ENCODE peak calls at places on chromosome 19, in six cellular contexts. S, P, Z, K, B and Y are unnamed samples.

GRCh38 chr19:52716578-52716977 is 18.3 kb downstream of the ZNF611 start:
- DNase-seq in P (no peak), S (no peak), Z (no peak), K (no peak), B (no peak), Y (no peak)

GRCh38 chr19:3346677-3347353 is 19.6 kb upstream of the NFIC start:
- DNase-seq in B (no peak), Z (peak; percentile 79), S (peak; percentile 89), K (peak; percentile 81), P (no peak), Y (peak; percentile 81)

GRCh38 chr19:51927859-51928258 is 587 bp downstream of the ZNF613 start:
- DNase-seq in K (no peak), P (no peak), S (no peak), B (no peak), Z (no peak), Y (no peak)

GRCh38 chr19:54299126-54299498 is 13.9 kb downstream of the LILRA5 start:
- DNase-seq in S (no peak), K (no peak), Z (no peak), B (no peak), P (no peak), Y (no peak)

GRCh38 chr19:39498262-39499081 is at the start of gene DLL3:
- DNase-seq in Z (no peak), K (no peak), B (peak; percentile 66), P (peak; percentile 22), S (no peak), Y (no peak)

GRCh38 chr19:4737955-4738580 is 14.4 kb upstream of the DPP9 start:
- DNase-seq in K (no peak), P (no peak), S (no peak), Z (no peak), B (no peak), Y (no peak)

GRCh38 chr19:49949735-49950589 is 11.0 kb downstream of the SIGLEC11 start:
- DNase-seq in S (no peak), B (no peak), K (no peak), P (no peak), Z (no peak), Y (no peak)

GRCh38 chr19:11481777-11482383 is 1.0 kb upstream of the ELAVL3 start:
- DNase-seq in P (peak; percentile 84), B (peak; percentile 93), Z (peak; percentile 67), K (peak; percentile 45), S (peak; percentile 60), Y (peak; percentile 76)

GRCh38 chr19:50702158-50702869 is 17.3 kb downstream of the SHANK1 start:
- DNase-seq in S (no peak), K (no peak), B (no peak), Z (no peak), P (no peak), Y (peak; percentile 24)

GRCh38 chr19:56076413-56076998 is 44.6 kb downstream of the ZNF787 start:
- DNase-seq in P (peak; percentile 64), B (peak; percentile 61), S (no peak), K (no peak), Z (no peak), Y (no peak)

GRCh38 chr19:19033426-19034203 is at the start of the genes ARMC6 and SUGP2:
- DNase-seq in S (peak; percentile 91), K (peak; percentile 73), P (peak; percentile 93), Z (peak; percentile 84), B (peak; percentile 94), Y (peak; percentile 87)

GRCh38 chr19:49224856-49225255 is 67.3 kb downstream of the TRPM4 start:
- DNase-seq in P (peak; percentile 78), B (peak; percentile 72), K (no peak), Z (peak; percentile 32), S (peak; percentile 56), Y (no peak)

GRCh38 chr19:3506384-3507340 is 551 bp downstream of the FZR1 start:
- DNase-seq in P (peak; percentile 43), K (peak; percentile 54), S (peak; percentile 69), B (peak; percentile 26), Z (peak; percentile 42), Y (peak; percentile 71)

GRCh38 chr19:3658823-3659745 is 32.5 kb upstream of the CACTIN start:
- DNase-seq in K (no peak), P (no peak), Z (no peak), S (peak; percentile 80), B (no peak), Y (no peak)

GRCh38 chr19:19399733-19400438 is 5.6 kb upstream of the GATAD2A start:
- DNase-seq in B (no peak), P (no peak), S (no peak), Z (no peak), K (no peak), Y (no peak)

DNA sequence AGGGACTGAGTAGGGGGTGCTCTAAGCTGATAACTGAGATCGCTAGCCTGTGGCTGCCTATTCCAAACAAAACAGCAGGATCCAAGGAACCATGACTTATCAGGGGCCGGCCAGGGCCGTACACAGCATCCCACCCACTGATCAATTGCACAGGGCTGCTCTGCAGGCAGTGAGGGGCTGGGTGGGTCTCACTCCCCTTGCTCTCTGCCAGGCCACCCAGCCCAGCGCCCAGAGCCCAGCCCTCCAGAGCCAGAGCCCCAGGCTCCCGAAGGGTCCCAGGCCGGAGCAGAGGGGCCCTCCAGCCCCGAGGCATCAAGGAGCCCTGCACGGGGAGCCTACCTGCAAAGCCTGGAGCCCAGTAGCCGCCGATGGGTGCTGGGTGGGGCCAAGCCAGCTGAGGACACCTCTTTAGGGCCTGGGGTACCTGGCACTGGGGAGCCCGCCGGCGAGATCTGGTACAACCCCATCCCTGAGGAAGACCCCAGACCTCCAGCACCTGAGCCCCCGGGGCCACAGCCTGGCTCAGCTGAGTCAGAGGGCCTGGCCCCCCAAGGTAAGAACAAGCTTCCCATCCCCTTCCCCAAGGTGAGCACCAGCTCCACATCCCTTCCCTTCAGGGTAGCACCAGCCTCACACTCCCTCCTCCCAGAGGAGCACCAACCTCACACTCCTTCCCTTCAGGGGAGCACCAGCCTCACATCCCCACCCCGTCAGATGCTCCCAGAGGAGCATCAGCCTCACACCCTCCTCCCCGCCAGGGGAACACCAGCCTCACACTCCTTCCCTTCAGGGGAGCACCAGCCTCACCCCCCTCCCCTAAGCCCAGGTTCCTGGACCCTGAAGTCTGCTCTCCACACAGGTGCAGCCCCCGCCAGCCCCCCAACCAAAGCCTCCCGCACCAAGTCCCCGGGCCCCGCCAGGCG is 1.9 kb downstream of the SYDE1 start:
- DNase-seq in K (no peak), S (no peak), P (no peak), Z (no peak), B (no peak), Y (no peak)
- H3K27ac ChIP-seq in K (peak overlapping the region; percentile 95), S (no peak overlapping the region), P (no peak overlapping the region), Z (peak overlapping the region; percentile 97), B (no peak overlapping the region), Y (no peak overlapping the region)

GRCh38 chr19:44737238-44738160 is 11.0 kb upstream of the BCL3 start:
- DNase-seq in K (no peak), B (no peak), S (peak; percentile 82), P (no peak), Z (no peak), Y (no peak)
- H3K4me1 ChIP-seq in K (peaks cover 5% of the 10 kb centered on the region), B (peaks cover 21% of the 10 kb centered on the region), S (peaks cover 65% of the 10 kb centered on the region), P (no peaks in the 10 kb centered on the region), Z (peaks cover 31% of the 10 kb centered on the region), Y (peaks cover 20% of the 10 kb centered on the region)

GRCh38 chr19:38385804-38386257 is 2.0 kb downstream of the GGN start:
- DNase-seq in K (no peak), B (no peak), S (no peak), Z (no peak), P (no peak), Y (no peak)

GRCh38 chr19:38386300-38386967 is 1.4 kb downstream of the GGN start:
- DNase-seq in Z (no peak), P (no peak), S (no peak), K (no peak), B (no peak), Y (peak; percentile 69)

GRCh38 chr19:38387550-38388309 is at the start of gene GGN:
- DNase-seq in P (peak; percentile 96), S (peak; percentile 76), K (peak; percentile 84), B (peak; percentile 92), Z (peak; percentile 74), Y (peak; percentile 78)

GRCh38 chr19:38388310-38389100 is at the start of gene SPRED3:
- DNase-seq in Z (no peak), P (peak; percentile 73), S (no peak), B (no peak), K (no peak), Y (peak; percentile 62)

GRCh38 chr19:38386968-38387549 is 775 bp downstream of the GGN start:
- DNase-seq in P (peak; percentile 13), Z (peak; percentile 36), B (no peak), S (no peak), K (no peak), Y (peak; percentile 76)
- H3K27ac ChIP-seq in P (no peak overlapping the region), Z (no peak overlapping the region), B (no peak overlapping the region), S (no peak overlapping the region), K (peak overlapping the region; percentile 42), Y (peak overlapping the region; percentile 1)

GRCh38 chr19:16374436-16374835 is 49.8 kb downstream of the KLF2 start:
- DNase-seq in S (no peak), K (no peak), P (no peak), B (no peak), Z (no peak), Y (no peak)
- H3K4me1 ChIP-seq in S (peaks cover 33% of the 10 kb centered on the region), K (peaks cover 15% of the 10 kb centered on the region), P (peaks cover 13% of the 10 kb centered on the region), B (peaks cover 41% of the 10 kb centered on the region), Z (peaks cover 64% of the 10 kb centered on the region), Y (peaks cover 8% of the 10 kb centered on the region)

GRCh38 chr19:33293255-33294057 is 8.9 kb downstream of the CEBPA start:
- DNase-seq in S (peak; percentile 78), K (peak; percentile 40), B (no peak), P (no peak), Z (no peak), Y (peak; percentile 68)
- H3K27ac ChIP-seq in S (peak overlapping the region; percentile 71), K (no peak overlapping the region), B (no peak overlapping the region), P (peak overlapping the region; percentile 68), Z (no peak overlapping the region), Y (peak overlapping the region; percentile 86)

DNA sequence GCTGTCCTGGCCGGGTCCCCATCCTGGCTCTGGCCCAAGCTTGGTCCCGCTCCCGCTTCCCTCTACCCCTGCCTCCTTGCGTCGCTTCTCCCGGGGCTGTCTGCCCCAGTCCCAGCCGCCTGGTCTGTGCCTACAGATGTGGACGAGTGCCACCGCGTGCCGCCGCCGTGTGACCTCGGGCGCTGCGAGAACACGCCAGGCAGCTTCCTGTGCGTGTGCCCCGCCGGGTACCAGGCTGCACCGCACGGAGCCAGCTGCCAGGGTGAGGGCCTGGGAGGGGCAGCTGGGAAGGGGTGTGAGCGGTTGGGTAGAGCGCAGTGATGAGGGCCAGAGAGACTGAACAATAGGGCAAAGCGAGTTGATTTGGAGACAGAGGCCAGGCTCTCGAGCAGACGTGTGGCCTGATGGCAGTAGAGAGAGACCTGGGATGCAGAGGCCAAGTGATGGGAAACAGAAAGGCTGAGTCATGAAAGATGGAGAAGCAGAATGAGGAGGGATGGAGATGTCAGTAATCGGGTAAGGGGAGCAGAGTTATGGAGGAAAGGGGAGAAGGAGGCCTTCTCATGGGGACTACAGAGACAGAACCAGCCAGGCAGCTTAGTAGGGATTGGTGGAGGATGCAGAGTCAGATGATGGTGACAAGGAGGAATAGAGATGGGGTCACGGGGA is 9.4 kb downstream of the LTBP4 start:
- DNase-seq in S (peak; percentile 65), B (no peak), K (no peak), P (no peak), Z (peak; percentile 74), Y (peak; percentile 72)
- H3K4me1 ChIP-seq in S (no peaks in the 10 kb centered on the region), B (peaks cover 45% of the 10 kb centered on the region), K (peaks cover 8% of the 10 kb centered on the region), P (no peaks in the 10 kb centered on the region), Z (peaks cover 77% of the 10 kb centered on the region), Y (peaks cover 15% of the 10 kb centered on the region)

DNA sequence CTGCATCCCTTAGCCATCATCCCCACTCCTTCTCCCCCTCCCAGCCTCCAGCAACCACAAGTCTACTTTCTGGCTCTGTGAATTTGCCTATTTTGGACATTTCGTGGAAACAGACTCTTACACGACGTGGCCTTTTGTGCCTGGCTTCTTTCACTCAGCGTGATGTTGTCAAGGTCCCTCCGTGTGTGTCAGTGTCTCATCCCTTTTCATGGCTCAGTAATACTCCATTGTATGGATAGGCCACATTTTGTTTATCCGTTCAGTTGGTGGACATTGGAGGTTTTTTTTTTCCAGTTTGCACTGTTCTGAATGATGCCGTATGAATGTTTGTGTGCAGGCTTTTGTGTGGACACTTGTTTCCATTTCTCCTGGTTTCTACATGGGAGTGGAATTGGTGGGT is 38.0 kb downstream of the BICRA start:
- DNase-seq in S (no peak), Z (no peak), B (no peak), K (no peak), P (no peak), Y (no peak)
- H3K27ac ChIP-seq in S (peak overlapping the region; percentile 84), Z (no peak overlapping the region), B (no peak overlapping the region), K (no peak overlapping the region), P (no peak overlapping the region), Y (no peak overlapping the region)